ENCODE peak calls at places on chromosomes 6 and 20, in seven cellular contexts. M, S, U, F, W, I and N are unnamed samples. For H3K4me1, the result is how much of the 10 kb centered on the place peaks cover.

GRCh38 chr20:59402697-59403096 is 102.3 kb downstream of the EDN3 start:
- DNase-seq in I (no peak), M (no peak), U (no peak), S (no peak), W (no peak), F (peak), N (no peak)

GRCh38 chr6:20997143-20997792 is 463.0 kb downstream of the CDKAL1 start:
- DNase-seq in M (no peak), S (no peak), F (no peak), I (no peak), U (no peak), W (peak), N (no peak)

GRCh38 chr6:11033825-11034224 is 10.3 kb downstream of the ELOVL2 start:
- DNase-seq in S (no peak), W (peak), M (no peak), F (no peak), U (no peak), I (no peak), N (no peak)

GRCh38 chr6:134020968-134021367 is 31.5 kb downstream of the SLC2A12 start:
- DNase-seq in I (no peak), S (no peak), M (no peak), F (no peak), U (no peak), W (no peak), N (no peak)

GRCh38 chr6:28136585-28137457 is 4.9 kb upstream of the ZKSCAN8 start:
- DNase-seq in F (peak), U (peak), I (peak), W (peak), M (peak), S (peak), N (peak)

GRCh38 chr20:36919715-36920333 is 31.7 kb downstream of the SAMHD1 start:
- DNase-seq in I (no peak), S (peak), U (peak), M (no peak), F (peak), W (peak), N (no peak)

GRCh38 chr20:50574108-50574507 is 63.9 kb downstream of the PTPN1 start:
- DNase-seq in F (no peak), S (no peak), I (no peak), U (no peak), W (no peak), M (no peak), N (no peak)

GRCh38 chr6:6725120-6725833 is 136.8 kb downstream of the LY86 start:
- DNase-seq in S (no peak), I (no peak), U (no peak), M (no peak), W (no peak), F (no peak), N (peak)

GRCh38 chr6:45504947-45505346 is 127.2 kb upstream of the SUPT3H start:
- DNase-seq in U (no peak), W (peak), M (peak), S (no peak), F (no peak), I (no peak), N (peak)

GRCh38 chr20:49821850-49822249 is 9.2 kb downstream of the SLC9A8 start:
- DNase-seq in F (no peak), U (peak), S (no peak), I (no peak), M (no peak), W (peak), N (no peak)

GRCh38 chr6:39301606-39302005 is 12.6 kb downstream of the KCNK17 start:
- DNase-seq in U (no peak), F (no peak), W (no peak), I (no peak), M (no peak), S (no peak), N (peak)

GRCh38 chr20:34083137-34083536 is 28.9 kb downstream of the EIF2S2 start:
- DNase-seq in S (no peak), I (peak), F (no peak), W (peak), U (peak), M (peak), N (no peak)

GRCh38 chr6:149964243-149965190 is 774 bp downstream of the ULBP1 start:
- DNase-seq in I (no peak), S (no peak), U (no peak), F (peak), W (peak), M (no peak), N (peak)

GRCh38 chr6:43698584-43699349 is 11.2 kb upstream of the MRPS18A start:
- DNase-seq in U (peak), M (no peak), F (no peak), S (no peak), W (peak), I (peak), N (peak)

GRCh38 chr6:34964564-34964963 is 75.5 kb downstream of the ANKS1A start:
- DNase-seq in M (no peak), S (no peak), U (peak), F (no peak), I (peak), W (peak), N (no peak)

GRCh38 chr6:47650553-47651432 is 47.6 kb upstream of the ADGRF4 start:
- DNase-seq in W (no peak), M (no peak), F (peak), I (no peak), S (no peak), U (no peak), N (no peak)

GRCh38 chr6:113458368-113459010 is 398.7 kb upstream of the MARCKS start:
- DNase-seq in W (no peak), F (no peak), M (no peak), I (no peak), S (no peak), U (no peak), N (no peak)

GRCh38 chr6:89790403-89790802 is 29.2 kb downstream of the MDN1 start:
- DNase-seq in W (no peak), S (no peak), M (no peak), U (no peak), I (no peak), F (no peak), N (no peak)
- H3K4me3 ChIP-seq in W (no peak), S (no peak), M (no peak), U (no peak), I (no peak), F (no peak), N (no peak)

DNA sequence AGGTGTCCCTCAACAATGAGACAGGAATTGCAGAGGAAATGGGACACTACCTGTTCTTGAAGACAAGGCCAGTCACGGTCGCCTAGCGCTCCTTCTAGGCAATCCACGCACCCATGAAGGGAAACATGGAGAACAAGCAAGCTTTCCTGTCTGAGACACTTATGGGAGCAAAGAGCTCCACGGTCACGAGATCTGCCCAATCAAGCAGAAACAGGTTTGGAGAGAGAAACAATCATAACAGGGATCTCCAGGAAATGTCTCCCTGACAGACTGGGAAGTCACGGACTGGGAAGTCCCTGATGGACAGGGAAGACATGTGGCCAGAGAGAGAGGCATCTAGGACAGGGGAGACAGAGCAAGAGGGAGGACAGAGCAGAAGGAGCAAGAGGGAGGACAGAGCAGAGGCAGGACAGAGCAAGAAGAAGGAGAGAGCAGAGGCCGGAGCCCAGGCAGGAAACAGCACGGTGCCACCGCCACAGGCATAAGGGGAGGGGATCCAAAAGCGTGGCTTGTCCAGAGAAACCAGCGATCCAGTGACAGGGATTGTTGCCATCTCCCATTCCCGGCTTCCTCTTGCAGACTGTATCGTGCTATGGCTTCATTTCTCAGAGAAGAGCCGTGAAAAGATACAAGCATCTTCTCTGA is 167.8 kb upstream of the ZNF337 start:
- DNase-seq in S (no peak), M (no peak), F (no peak), W (no peak), U (no peak), I (no peak), N (no peak)
- H3K4me1 ChIP-seq in S (under half), M (under half), F (under half), W (under half), U (under half), I (under half), N (under half)

GRCh38 chr6:1604991-1605821 is 4.5 kb upstream of the FOXC1 start:
- DNase-seq in I (no peak), F (peak), U (no peak), S (no peak), W (no peak), M (no peak), N (peak)
- H3K4me3 ChIP-seq in I (peak), F (no peak), U (peak), S (no peak), W (no peak), M (peak), N (peak)

DNA sequence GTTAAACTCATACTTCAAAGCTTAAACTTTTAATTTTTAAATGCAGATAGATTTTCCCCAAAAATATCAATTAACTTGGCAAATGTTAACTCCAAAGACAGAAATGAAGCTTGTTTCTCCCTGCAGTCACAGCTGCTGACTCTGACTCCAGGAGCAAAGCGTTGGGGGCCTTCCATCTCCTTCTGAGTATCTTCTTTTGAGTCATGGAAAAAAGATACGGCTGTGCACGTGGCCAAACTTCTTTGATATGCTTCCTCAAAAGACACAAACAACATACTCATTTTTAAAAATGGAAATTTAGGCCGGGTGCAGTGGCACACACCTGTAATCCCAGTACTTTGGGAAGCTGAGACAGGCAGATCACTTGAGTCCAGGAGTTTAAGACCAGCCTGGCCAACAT is 28.3 kb downstream of the KIF16B start:
- DNase-seq in U (no peak), I (no peak), F (no peak), M (no peak), W (no peak), S (no peak), N (no peak)
- H3K4me1 ChIP-seq in U (under half), I (under half), F (under half), M (under half), W (under half), S (under half), N (under half)

DNA sequence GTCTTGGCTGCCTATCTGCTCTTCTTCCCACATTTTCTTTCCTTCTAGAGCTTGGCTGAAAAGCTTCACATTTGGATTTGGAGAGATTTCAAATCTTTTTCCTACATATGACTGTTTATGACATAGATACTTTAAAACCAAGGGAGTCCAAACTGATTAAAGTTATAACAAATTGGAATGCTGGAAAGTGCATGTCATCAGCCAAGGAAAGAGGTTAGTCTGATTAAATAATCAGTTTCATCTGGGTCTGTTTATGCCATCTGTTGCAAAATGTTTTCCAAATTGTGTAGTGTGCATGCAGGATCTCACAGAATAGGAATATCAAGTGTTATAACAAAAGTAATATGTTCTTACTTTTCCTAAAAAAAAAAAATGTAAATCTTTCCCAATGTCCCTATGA is 230.3 kb upstream of the FOXQ1 start:
- DNase-seq in S (no peak), U (no peak), W (peak), F (no peak), M (no peak), I (no peak), N (no peak)
- H3K4me3 ChIP-seq in S (no peak), U (no peak), W (no peak), F (no peak), M (no peak), I (no peak), N (no peak)